ENCODE peak calls at places on chromosomes 16 and 17, in ten cellular contexts. H, Q, C, A, S, V, N, R, P and F are unnamed samples.
A peak's percentile ranks its signal among the peaks of the same experiment; 100 is the strongest.

GRCh38 chr16:70345840-70346239 is 863 bp upstream of the DDX19A start:
- DNase-seq in N (no peak), A (no peak), S (no peak), H (no peak), P (no peak), C (no peak), Q (no peak), R (no peak), V (no peak), F (no peak)

GRCh38 chr17:44663095-44663494 is 6.8 kb downstream of the MEIOC start:
- DNase-seq in V (no peak), S (no peak), Q (no peak), C (no peak), H (no peak), P (no peak), A (no peak), R (no peak), N (no peak), F (no peak)

GRCh38 chr17:63399316-63399715 is 46.8 kb downstream of the CYB561 start:
- DNase-seq in V (no peak), Q (no peak), R (no peak), C (no peak), A (no peak), H (peak; percentile 64), P (no peak), N (no peak), S (no peak), F (no peak)

GRCh38 chr16:48596326-48596725 is 13.7 kb downstream of the N4BP1 start:
- DNase-seq in P (peak; percentile 71), Q (no peak), R (no peak), A (no peak), V (no peak), H (no peak), C (no peak), S (no peak), N (no peak), F (no peak)

GRCh38 chr17:76540381-76541300 is 797 bp downstream of the PRCD start:
- DNase-seq in C (peak; percentile 98), R (peak; percentile 94), V (peak; percentile 85), P (peak; percentile 39), N (peak; percentile 99), Q (no peak), S (peak; percentile 99), A (peak; percentile 96), H (peak; percentile 100), F (peak; percentile 82)

GRCh38 chr17:33750943-33751701 is 458.0 kb upstream of the ASIC2 start:
- DNase-seq in N (peak; percentile 38), V (peak; percentile 29), Q (peak; percentile 54), A (peak; percentile 65), C (peak; percentile 82), H (no peak), S (peak; percentile 68), P (peak; percentile 67), R (peak; percentile 79), F (peak; percentile 50)

GRCh38 chr17:6421700-6422604 is 13.0 kb downstream of the AIPL1 start:
- DNase-seq in V (peak; percentile 86), H (peak; percentile 98), R (peak; percentile 86), Q (peak; percentile 64), N (peak; percentile 65), A (peak; percentile 81), P (peak; percentile 83), C (peak; percentile 91), S (peak; percentile 91), F (peak; percentile 85)

GRCh38 chr16:14181371-14182050 is 110.4 kb downstream of the MRTFB start:
- DNase-seq in N (no peak), P (no peak), Q (no peak), A (no peak), S (no peak), R (no peak), H (peak; percentile 75), V (no peak), C (no peak), F (no peak)

GRCh38 chr16:12315330-12316138 is 339.0 kb downstream of the SNX29 start:
- DNase-seq in S (no peak), H (no peak), V (no peak), Q (no peak), C (no peak), R (no peak), A (no peak), N (no peak), P (no peak), F (no peak)

GRCh38 chr16:69378036-69378435 is 7.8 kb downstream of the TERF2 start:
- DNase-seq in N (no peak), S (no peak), R (no peak), P (no peak), Q (no peak), H (no peak), A (no peak), V (no peak), C (no peak), F (no peak)

GRCh38 chr17:12519956-12520594 is 145.6 kb upstream of the MYOCD start:
- DNase-seq in N (no peak), Q (no peak), V (no peak), A (no peak), P (no peak), S (no peak), R (no peak), C (no peak), H (no peak), F (no peak)

GRCh38 chr17:57677301-57677700 is 67.8 kb downstream of the CCDC182 start:
- DNase-seq in R (peak; percentile 29), S (no peak), Q (no peak), A (no peak), V (no peak), H (no peak), N (no peak), P (no peak), C (no peak), F (peak; percentile 16)

GRCh38 chr17:69462010-69462409 is 47.5 kb downstream of the MAP2K6 start:
- DNase-seq in A (no peak), R (no peak), C (no peak), P (no peak), Q (no peak), V (no peak), H (no peak), N (no peak), S (no peak), F (no peak)

GRCh38 chr17:46851029-46851741 is at the start of gene WNT9B:
- DNase-seq in P (peak; percentile 20), V (no peak), A (peak; percentile 54), Q (no peak), S (peak; percentile 53), R (no peak), C (no peak), N (peak; percentile 75), H (peak; percentile 88), F (no peak)

GRCh38 chr16:27330542-27330941 is 16.8 kb downstream of the IL4R start:
- DNase-seq in A (peak; percentile 85), P (no peak), C (no peak), R (peak; percentile 82), V (no peak), Q (no peak), N (peak; percentile 49), H (peak; percentile 94), S (no peak), F (no peak)

GRCh38 chr16:29825145-29826044 is 5.1 kb downstream of the MVP start:
- DNase-seq in R (no peak), A (peak; percentile 67), Q (no peak), C (no peak), V (peak; percentile 52), S (no peak), P (peak; percentile 57), N (peak; percentile 90), H (peak; percentile 94), F (peak; percentile 80)

GRCh38 chr16:7350801-7351200 is 18.2 kb downstream of the RBFOX1 start:
- DNase-seq in Q (no peak), R (no peak), V (no peak), S (no peak), A (no peak), P (no peak), C (no peak), H (no peak), N (no peak), F (no peak)

GRCh38 chr17:81040791-81041337 is 5.9 kb downstream of the BAIAP2 start:
- DNase-seq in N (no peak), V (peak; percentile 50), S (no peak), H (peak; percentile 96), C (no peak), A (no peak), Q (no peak), R (no peak), P (peak; percentile 42), F (peak; percentile 62)

GRCh38 chr16:23258919-23259237 is 43.2 kb upstream of the SCNN1B start:
- DNase-seq in H (no peak), C (no peak), Q (no peak), P (no peak), V (no peak), N (no peak), R (no peak), S (no peak), A (no peak), F (no peak)

GRCh38 chr17:20975566-20975965 is 67.2 kb downstream of the USP22 start:
- DNase-seq in Q (no peak), N (no peak), H (no peak), P (no peak), A (no peak), S (no peak), C (no peak), V (no peak), R (peak; percentile 3), F (no peak)

GRCh38 chr17:16940116-16940881 is 31.6 kb downstream of the TNFRSF13B start:
- DNase-seq in P (no peak), N (no peak), S (no peak), R (peak; percentile 36), V (no peak), H (peak; percentile 62), Q (no peak), A (peak; percentile 12), C (no peak), F (no peak)